ENCODE peak calls at places on chromosome 15, in four cellular contexts. Y, Q, M and T are unnamed samples.

GRCh38 chr15:34470091-34470490 is 32.5 kb upstream of the GOLGA8A start:
- DNase-seq in Y (no peak), Q (no peak), M (no peak), T (no peak)

GRCh38 chr15:49055630-49056029 is 9.4 kb upstream of the SECISBP2L start:
- DNase-seq in Y (no peak), Q (no peak), M (no peak), T (no peak)

GRCh38 chr15:70098170-70098460 is 398 bp upstream of the TLE3 start:
- DNase-seq in Y (no peak), Q (no peak), M (no peak), T (no peak)

GRCh38 chr15:100833432-100834389 is 45.9 kb upstream of the ALDH1A3 start:
- DNase-seq in Y (peak; percentile 56), Q (no peak), M (no peak), T (no peak)

GRCh38 chr15:93413745-93414144 is 324.7 kb upstream of the RGMA start:
- DNase-seq in Y (no peak), Q (no peak), M (no peak), T (no peak)

GRCh38 chr15:57731543-57732103 is 25.1 kb downstream of the POLR2M start:
- DNase-seq in Y (no peak), Q (no peak), M (no peak), T (no peak)

GRCh38 chr15:70932397-70932796 is 39.8 kb downstream of the LRRC49 start:
- DNase-seq in Y (no peak), Q (peak; percentile 7), M (no peak), T (no peak)

GRCh38 chr15:61742591-61742990 is 317.7 kb downstream of the VPS13C start:
- DNase-seq in Y (no peak), Q (no peak), M (no peak), T (no peak)

GRCh38 chr15:35000511-35000910 is 12.4 kb upstream of the ZNF770 start:
- DNase-seq in Y (peak; percentile 38), Q (no peak), M (peak; percentile 28), T (no peak)

GRCh38 chr15:40006646-40007045 is 32.3 kb downstream of the SRP14 start:
- DNase-seq in Y (no peak), Q (no peak), M (no peak), T (no peak)
- TF ChIP-seq SPI1 in Y (no peak), Q (no peak), M (no peak), T (no peak)

DNA sequence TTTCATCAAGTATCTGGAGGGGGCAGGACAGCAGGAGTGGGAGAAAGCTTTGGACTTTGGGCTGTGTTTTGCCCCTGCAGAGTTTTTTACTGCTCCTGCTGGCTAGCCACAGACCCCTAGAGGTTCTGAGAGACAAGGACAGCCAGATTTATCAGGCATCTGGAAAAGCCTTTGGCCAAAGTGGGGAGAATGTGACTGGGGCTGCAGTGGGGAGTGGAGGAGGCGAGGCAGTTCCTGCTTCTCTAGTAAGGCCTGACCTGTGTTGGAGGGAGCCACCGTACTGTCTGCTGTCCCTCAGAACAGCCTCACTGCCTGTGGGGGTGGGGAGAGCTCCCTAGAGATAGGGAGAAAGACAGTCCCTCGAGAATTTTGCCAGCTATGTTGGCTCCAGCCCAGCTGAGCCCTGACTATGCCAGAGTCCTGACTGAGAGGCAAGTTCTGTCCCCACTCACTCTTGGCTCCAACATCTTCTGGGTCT is 2.2 kb downstream of the ALPK3 start:
- DNase-seq in Y (no peak), Q (no peak), M (peak; percentile 46), T (no peak)
- TF ChIP-seq SPI1 in Y (no peak), Q (no peak), M (no peak), T (no peak)

DNA sequence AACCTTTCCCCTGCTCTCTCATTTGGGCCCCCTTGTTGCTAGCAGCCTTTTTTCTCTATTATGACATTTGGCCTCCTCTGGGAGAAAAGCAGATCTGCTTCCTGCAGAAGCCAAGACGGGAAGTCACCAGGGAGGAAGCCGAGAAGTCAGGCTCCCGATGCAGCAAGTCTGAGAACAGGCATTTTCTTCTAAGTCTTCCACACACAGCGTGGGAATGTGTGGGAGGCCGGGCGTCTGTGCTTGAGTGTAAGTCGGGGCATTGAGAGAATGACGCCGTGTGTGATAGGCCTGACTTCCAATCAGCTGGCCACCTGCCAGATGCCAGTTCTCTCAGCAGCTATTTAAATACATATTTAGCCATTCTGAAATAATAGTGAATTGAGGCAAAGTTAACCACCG is 75.8 kb upstream of the FAM98B start:
- DNase-seq in Y (no peak), Q (no peak), M (no peak), T (no peak)
- TF ChIP-seq SPI1 in Y (no peak), Q (no peak), M (no peak), T (no peak)

GRCh38 chr15:74421302-74422245 is 12.2 kb downstream of the SEMA7A start:
- DNase-seq in Y (no peak), Q (no peak), M (no peak), T (no peak)

GRCh38 chr15:74424901-74425528 is 8.7 kb downstream of the SEMA7A start:
- DNase-seq in Y (no peak), Q (no peak), M (no peak), T (no peak)

GRCh38 chr15:74423443-74424257 is 10.1 kb downstream of the SEMA7A start:
- DNase-seq in Y (no peak), Q (no peak), M (peak; percentile 80), T (no peak)

GRCh38 chr15:74422370-74422722 is 11.4 kb downstream of the SEMA7A start:
- DNase-seq in Y (no peak), Q (no peak), M (no peak), T (no peak)

GRCh38 chr15:74422723-74423442 is 10.9 kb downstream of the SEMA7A start:
- DNase-seq in Y (no peak), Q (no peak), M (no peak), T (no peak)
- TF ChIP-seq SPI1 in Y (no peak), Q (no peak), M (no peak), T (no peak)

DNA sequence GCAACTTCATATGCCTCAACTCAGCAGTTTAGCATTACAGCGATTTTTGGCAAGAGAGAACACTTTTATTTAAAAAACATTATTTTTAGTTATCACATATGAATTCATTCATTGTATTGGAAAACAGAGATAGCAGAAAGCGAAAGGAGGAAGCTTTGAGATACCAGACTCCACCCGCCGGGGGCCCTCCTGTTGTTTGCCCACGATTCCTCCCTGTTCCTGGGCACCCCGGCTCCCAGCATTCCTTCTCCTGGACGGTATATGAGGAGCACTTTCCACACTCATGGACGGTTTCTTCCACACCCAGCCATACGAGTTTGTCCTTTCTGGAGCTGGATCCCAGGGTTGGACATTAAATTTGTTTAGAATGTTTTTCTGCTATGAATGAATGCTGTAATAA is 18.2 kb downstream of the APBA2 start:
- DNase-seq in Y (no peak), Q (no peak), M (no peak), T (no peak)
- TF ChIP-seq SPI1 in Y (no peak), Q (no peak), M (no peak), T (no peak)